ENCODE peak calls at places on chromosomes 7 and 10, in five cellular contexts. U is RWPE1, G is cardiac fibroblast, E is WERI-Rb-1, K is nephron progenitor cell. N is an unnamed sample.

GRCh38 chr10:59595584-59595983 is 114.1 kb downstream of the SLC16A9 start:
- DNase-seq in U (no peak), G (no peak), E (no peak), K (no peak), N (no peak)

GRCh38 chr10:4807803-4808507 is 18.1 kb upstream of the AKR1E2 start:
- DNase-seq in U (peak), G (peak), E (no peak), K (no peak), N (no peak)

GRCh38 chr10:123392182-123392930 is 238.2 kb downstream of the BUB3 start:
- DNase-seq in U (no peak), G (no peak), E (peak), K (no peak), N (no peak)

GRCh38 chr7:100509213-100509612 is 25.5 kb downstream of the NYAP1 start:
- DNase-seq in U (peak), G (peak), E (no peak), K (no peak), N (no peak)

GRCh38 chr7:13850185-13850752 is 139.2 kb downstream of the ETV1 start:
- DNase-seq in U (peak), G (peak), E (no peak), K (no peak), N (no peak)

GRCh38 chr7:44108768-44109750 is 4.9 kb downstream of the AEBP1 start:
- DNase-seq in U (no peak), G (no peak), E (no peak), K (no peak), N (no peak)

GRCh38 chr10:73842349-73842748 is 31.0 kb upstream of the NDST2 start:
- DNase-seq in U (no peak), G (no peak), E (no peak), K (no peak), N (no peak)

GRCh38 chr10:62050941-62051433 is 149.5 kb downstream of the ARID5B start:
- DNase-seq in U (peak), G (peak), E (no peak), K (no peak), N (no peak)

GRCh38 chr7:83970081-83970480 is 224.5 kb downstream of the SEMA3A start:
- DNase-seq in U (no peak), G (no peak), E (no peak), K (no peak), N (no peak)

GRCh38 chr10:123445336-123445735 is 220.8 kb upstream of the GPR26 start:
- DNase-seq in U (no peak), G (no peak), E (no peak), K (no peak), N (no peak)

GRCh38 chr10:91381562-91381923 is 28.6 kb upstream of the HECTD2 start:
- DNase-seq in U (no peak), G (no peak), E (no peak), K (peak), N (no peak)

GRCh38 chr10:120897343-120897742 is 46.2 kb downstream of the WDR11 start:
- DNase-seq in U (no peak), G (peak), E (no peak), K (no peak), N (no peak)

GRCh38 chr7:50544992-50545391 is 20.2 kb downstream of the DDC start:
- DNase-seq in U (no peak), G (no peak), E (no peak), K (no peak), N (no peak)

GRCh38 chr10:114548662-114549061 is 109.4 kb downstream of the ABLIM1 start:
- DNase-seq in U (peak), G (peak), E (peak), K (peak), N (peak)

GRCh38 chr7:86479144-86479543 is 164.6 kb upstream of the GRM3 start:
- DNase-seq in U (no peak), G (no peak), E (no peak), K (no peak), N (peak)

GRCh38 chr10:63093227-63093626 is 39.9 kb upstream of the NRBF2 start:
- DNase-seq in U (peak), G (peak), E (no peak), K (no peak), N (no peak)

GRCh38 chr10:80539421-80539999 is 1.8 kb downstream of the SH2D4B start:
- DNase-seq in U (no peak), G (no peak), E (no peak), K (no peak), N (no peak)

GRCh38 chr10:95236068-95236903 is 42.2 kb downstream of the ACSM6 start:
- DNase-seq in U (peak), G (peak), E (no peak), K (no peak), N (no peak)

GRCh38 chr7:141359740-141360413 is 191.3 kb upstream of the AGK start:
- DNase-seq in U (no peak), G (peak), E (no peak), K (no peak), N (no peak)

GRCh38 chr7:102254521-102254920 is 32.1 kb upstream of the SH2B2 start:
- DNase-seq in U (no peak), G (no peak), E (no peak), K (no peak), N (no peak)

GRCh38 chr10:3782456-3783312 is 2.3 kb downstream of the KLF6 start:
- DNase-seq in U (no peak), G (peak), E (no peak), K (no peak), N (peak)
- TF ChIP-seq CTCF in U (no peak), G (no peak), E (no peak), K (no peak), N (no peak)

GRCh38 chr10:11729790-11730315 is 12.3 kb upstream of the ECHDC3 start:
- DNase-seq in U (no peak), G (no peak), E (no peak), K (no peak), N (no peak)

GRCh38 chr10:11724938-11725776 is 17.0 kb upstream of the ECHDC3 start:
- DNase-seq in U (peak), G (peak), E (peak), K (no peak), N (no peak)

GRCh38 chr10:11728353-11728752 is 13.8 kb upstream of the ECHDC3 start:
- DNase-seq in U (no peak), G (no peak), E (no peak), K (no peak), N (no peak)

GRCh38 chr10:11725912-11726311 is 16.3 kb upstream of the ECHDC3 start:
- DNase-seq in U (no peak), G (no peak), E (no peak), K (no peak), N (no peak)

DNA sequence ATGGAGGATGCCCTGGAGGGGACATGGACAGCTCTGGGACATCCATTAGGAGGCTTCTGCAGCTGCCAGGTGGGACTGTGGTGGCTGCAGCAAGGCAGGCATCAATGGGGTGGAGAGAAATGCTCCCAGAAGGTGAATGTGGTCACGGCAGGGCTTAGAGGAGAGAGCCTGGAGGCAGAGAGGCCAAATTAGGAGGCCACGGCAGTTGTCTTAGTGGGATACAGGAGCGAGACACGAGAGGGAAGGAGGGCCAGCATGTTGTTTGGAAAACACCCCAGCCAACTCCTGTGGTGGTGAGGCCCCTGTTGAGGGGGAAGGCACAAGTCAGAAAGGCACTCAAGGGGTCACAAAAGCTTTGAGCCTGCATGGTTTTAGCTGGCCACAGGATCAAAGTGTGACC is 14.6 kb upstream of the ECHDC3 start:
- DNase-seq in U (no peak), G (no peak), E (no peak), K (no peak), N (no peak)
- TF ChIP-seq CTCF in U (no peak), G (no peak), E (no peak), K (no peak), N (no peak)

DNA sequence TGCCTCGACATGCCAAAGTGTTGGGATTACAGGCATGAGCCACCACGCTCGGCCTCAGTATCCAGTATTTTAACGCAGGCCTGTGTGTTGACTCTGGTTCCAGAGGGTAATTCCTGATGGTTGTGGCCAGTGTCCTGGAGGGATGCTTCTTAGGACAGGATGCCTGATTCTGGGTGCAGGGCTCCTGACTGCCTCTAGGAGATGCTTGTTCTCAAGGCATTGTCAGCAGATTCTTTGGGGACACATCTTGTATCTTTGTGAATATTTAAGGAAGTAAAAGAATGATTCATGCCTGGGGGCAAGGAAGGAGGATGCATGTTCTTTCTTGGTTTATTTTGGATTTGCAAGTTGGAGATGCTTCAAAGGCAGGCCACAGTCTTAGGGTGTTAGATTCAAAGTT is 2.2 kb downstream of the ZDHHC4 start:
- DNase-seq in U (no peak), G (peak), E (no peak), K (no peak), N (no peak)
- TF ChIP-seq CTCF in U (no peak), G (peak), E (no peak), K (no peak), N (no peak)

GRCh38 chr7:876077-876971 is at the start of gene GET4:
- DNase-seq in U (peak), G (peak), E (peak), K (peak), N (peak)
- TF ChIP-seq CTCF in U (no peak), G (no peak), E (no peak), K (no peak), N (peak)

GRCh38 chr7:75614390-75614789 is 122.3 kb downstream of the SPDYE5 start:
- DNase-seq in U (no peak), G (no peak), E (no peak), K (no peak), N (no peak)

GRCh38 chr7:75621124-75621523 is 117.6 kb downstream of the HIP1 start:
- DNase-seq in U (no peak), G (no peak), E (no peak), K (no peak), N (no peak)

GRCh38 chr7:75619636-75620035 is 119.1 kb downstream of the HIP1 start:
- DNase-seq in U (no peak), G (no peak), E (no peak), K (no peak), N (no peak)

GRCh38 chr7:75616421-75617167 is 122.1 kb downstream of the HIP1 start:
- DNase-seq in U (no peak), G (no peak), E (no peak), K (no peak), N (no peak)

DNA sequence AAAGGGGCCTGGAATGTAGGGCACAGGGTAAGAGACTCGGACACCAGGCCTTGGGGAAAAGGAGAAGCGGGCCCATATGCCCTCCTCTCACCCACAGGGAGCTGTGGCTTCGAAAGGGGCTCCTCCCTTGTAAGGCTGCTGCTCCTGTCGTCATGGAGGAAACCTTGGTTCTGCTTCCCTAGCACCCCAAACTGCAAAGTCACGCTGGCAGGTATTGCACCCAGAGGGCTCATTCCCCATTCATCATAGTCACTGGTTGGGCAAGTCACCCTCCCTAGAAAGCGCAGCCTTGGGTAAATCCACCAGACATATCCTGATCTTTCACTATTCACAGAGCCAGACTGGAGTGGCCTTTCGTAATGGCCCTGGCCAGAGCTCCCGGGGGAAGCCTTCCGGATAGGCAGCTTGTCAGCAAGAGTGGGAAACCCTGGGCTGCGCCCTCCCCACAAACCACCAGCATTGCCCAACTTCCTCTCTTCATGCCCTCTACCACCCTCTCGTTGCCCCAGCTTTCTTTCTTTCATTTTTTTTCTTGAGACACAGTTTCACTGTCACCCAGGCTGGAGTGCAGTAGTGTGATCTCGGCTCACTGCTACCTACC is 121.0 kb downstream of the HIP1 start:
- DNase-seq in U (no peak), G (peak), E (no peak), K (no peak), N (peak)
- TF ChIP-seq CTCF in U (no peak), G (no peak), E (no peak), K (no peak), N (no peak)

N was measured in tibial nerve.